ENCODE peak calls at places on chromosomes 1 and 21, in four cellular contexts. S is fibroblast of mammary gland, G is cardiac fibroblast, E is astrocyte of the spinal cord. R is an unnamed sample.

GRCh38 chr21:32592929-32593502 is 7.7 kb upstream of the TCP10L start:
- DNase-seq in E (no peak), S (no peak), G (no peak), R (no peak)

GRCh38 chr1:70536708-70537398 is 125.8 kb downstream of the CTH start:
- DNase-seq in G (no peak), E (no peak), S (no peak), R (no peak)

GRCh38 chr1:198387587-198387986 is 152.9 kb downstream of the ATP6V1G3 start:
- DNase-seq in S (no peak), G (peak), E (peak), R (no peak)

GRCh38 chr1:16905112-16905855 is 9.5 kb downstream of the RNU1-2 start:
- DNase-seq in G (peak), E (peak), S (peak), R (peak)

GRCh38 chr1:41661428-41662060 is 177.1 kb upstream of the EDN2 start:
- DNase-seq in G (no peak), S (no peak), E (no peak), R (no peak)

GRCh38 chr1:31955917-31956736 is 18.0 kb upstream of the PTP4A2 start:
- DNase-seq in E (peak), G (peak), S (peak), R (peak)

GRCh38 chr1:32883338-32883737 is 3.0 kb upstream of the HPCA start:
- DNase-seq in G (no peak), S (no peak), E (no peak), R (no peak)

GRCh38 chr1:201145132-201145531 is 9.1 kb downstream of the TMEM9 start:
- DNase-seq in E (no peak), S (no peak), G (no peak), R (no peak)

GRCh38 chr1:160129046-160129445 is 13.5 kb downstream of the ATP1A2 start:
- DNase-seq in E (peak), S (peak), G (no peak), R (no peak)

GRCh38 chr1:150981177-150981804 is 801 bp upstream of the ANXA9 start:
- DNase-seq in S (no peak), G (no peak), E (no peak), R (no peak)

GRCh38 chr1:160850993-160851392 is 11.7 kb downstream of the CD244 start:
- DNase-seq in G (no peak), E (no peak), S (no peak), R (no peak)

GRCh38 chr1:172125812-172126430 is 284.6 kb downstream of the DNM3 start:
- DNase-seq in G (no peak), E (no peak), S (no peak), R (no peak)

DNA sequence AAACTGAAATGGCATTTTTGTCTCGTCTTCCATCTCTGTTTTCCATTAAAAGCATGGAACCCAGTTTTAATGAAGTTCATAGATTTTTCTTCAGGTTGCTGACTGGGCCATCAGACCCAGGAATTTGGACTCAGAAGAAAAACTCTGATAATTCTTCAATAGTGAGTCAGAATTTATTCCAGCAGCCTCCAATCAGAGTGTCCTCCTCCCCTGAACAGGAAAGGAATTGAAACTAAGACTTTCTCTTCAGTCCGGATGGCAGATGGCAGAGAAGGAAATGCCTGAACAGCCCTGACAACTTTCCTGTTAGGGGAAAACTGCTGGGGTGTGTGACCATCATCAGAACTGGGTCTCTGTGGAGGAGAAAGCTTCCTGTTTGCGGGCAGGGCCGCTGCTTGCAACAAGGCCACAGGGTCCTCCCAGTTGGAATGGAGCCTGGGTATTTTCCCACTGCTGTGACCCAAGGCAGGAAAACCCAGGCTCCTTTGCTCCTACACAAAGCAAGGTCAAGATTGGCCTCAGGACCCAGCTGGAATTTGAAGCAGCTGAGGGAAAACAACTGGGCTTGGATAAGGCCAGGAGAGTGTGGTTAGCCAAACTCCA is 20.7 kb downstream of the CD34 start:
- DNase-seq in G (peak), E (peak), S (peak), R (peak)
- H3K4me3 ChIP-seq in G (no peak), E (no peak), S (no peak), R (no peak)

DNA sequence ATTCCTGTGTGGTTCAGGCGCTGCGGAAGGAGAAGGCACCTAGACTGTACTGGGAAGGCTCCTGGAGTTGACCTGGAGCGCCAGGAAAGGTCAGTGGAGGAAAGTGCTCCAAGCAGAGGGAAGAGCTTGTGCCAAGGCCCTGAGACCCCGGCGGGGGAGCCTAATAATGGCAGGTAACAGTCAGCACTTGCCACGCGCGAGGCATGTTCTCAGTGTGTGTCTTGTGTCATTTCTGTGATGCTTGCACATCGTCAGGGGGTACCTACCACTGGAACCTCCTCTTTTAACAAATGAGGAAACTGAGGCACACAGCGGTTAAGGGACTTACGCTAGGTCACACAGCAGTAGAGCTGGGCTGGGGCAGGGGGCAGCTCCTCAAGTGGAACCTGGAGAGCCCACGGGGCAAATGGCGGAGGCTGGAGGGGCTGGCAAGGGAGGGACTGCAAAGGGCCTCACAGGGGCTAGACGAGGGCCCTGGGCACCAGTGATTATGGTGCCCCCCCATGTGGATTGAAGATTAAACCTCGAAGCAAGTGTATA is 976 bp upstream of the BMP8B start:
- DNase-seq in S (no peak), G (no peak), E (no peak), R (no peak)
- H3K4me3 ChIP-seq in S (no peak), G (no peak), E (no peak), R (peak)

DNA sequence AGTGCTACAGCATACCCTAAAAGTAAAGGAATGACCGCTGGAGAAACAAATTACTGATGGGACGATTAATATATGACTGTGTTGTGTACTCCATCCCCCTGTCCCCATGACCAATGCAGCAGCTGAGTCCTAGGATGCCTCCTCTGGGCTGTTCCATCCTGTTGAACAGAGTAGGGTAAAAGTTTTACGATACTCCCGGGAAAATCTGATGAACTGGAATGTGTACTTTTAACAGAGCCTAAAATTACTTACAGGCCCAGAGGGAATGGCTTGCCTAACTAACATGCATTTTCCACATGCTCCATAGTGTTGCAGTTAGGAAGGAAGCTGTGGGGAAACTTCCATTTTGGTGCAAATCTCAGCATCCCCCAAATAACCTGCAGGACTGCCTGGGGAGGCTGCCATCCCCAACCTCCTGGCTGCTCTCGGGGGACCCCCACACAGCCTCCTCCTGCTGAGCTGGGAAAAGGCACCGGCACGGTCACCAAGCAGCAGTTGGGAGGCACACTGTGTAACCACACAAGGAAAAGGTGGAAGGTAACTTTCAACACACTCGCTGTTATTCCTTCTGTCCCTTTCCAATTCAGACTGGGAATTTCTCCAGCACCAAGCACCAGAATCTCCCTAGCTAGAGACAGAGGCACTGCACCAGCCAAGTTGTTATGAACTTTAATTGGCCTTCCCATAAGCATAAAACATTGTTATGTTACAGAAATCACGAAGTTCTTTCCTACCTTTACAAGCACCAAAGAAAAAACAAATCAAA is 97.2 kb downstream of the BCAR3 start:
- DNase-seq in S (peak), G (peak), E (no peak), R (no peak)
- H3K4me3 ChIP-seq in S (no peak), G (no peak), E (no peak), R (no peak)

GRCh38 chr1:155005076-155005971 is 2.7 kb downstream of the ZBTB7B start:
- DNase-seq in E (no peak), G (peak), S (no peak), R (peak)
- H3K4me3 ChIP-seq in E (no peak), G (no peak), S (no peak), R (no peak)

DNA sequence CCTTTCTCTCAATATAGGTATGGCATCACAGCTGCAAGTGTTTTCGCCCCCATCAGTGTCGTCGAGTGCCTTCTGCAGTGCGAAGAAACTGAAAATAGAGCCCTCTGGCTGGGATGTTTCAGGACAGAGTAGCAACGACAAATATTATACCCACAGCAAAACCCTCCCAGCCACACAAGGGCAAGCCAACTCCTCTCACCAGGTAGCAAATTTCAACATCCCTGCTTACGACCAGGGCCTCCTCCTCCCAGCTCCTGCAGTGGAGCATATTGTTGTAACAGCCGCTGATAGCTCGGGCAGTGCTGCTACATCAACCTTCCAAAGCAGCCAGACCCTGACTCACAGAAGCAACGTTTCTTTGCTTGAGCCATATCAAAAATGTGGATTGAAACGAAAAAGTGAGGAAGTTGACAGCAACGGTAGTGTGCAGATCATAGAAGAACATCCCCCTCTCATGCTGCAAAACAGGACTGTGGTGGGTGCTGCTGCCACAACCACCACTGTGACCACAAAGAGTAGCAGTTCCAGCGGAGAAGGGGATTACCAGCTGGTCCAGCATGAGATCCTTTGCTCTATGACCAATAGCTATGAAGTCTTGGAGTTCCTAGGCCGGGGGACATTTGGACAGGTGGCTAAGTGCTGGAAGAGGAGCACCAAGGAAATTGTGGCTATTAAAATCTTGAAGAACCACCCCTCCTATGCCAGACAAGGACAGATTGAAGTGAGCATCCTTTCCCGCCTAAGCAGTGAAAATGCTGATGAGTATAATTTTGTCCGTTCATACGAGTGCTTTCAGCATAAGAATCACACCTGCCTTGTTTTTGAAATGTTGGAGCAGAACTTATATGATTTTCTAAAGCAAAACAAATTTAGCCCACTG is 11.5 kb downstream of the HIPK1 start:
- DNase-seq in S (no peak), E (no peak), G (no peak), R (no peak)
- H3K4me3 ChIP-seq in S (no peak), E (no peak), G (no peak), R (no peak)

DNA sequence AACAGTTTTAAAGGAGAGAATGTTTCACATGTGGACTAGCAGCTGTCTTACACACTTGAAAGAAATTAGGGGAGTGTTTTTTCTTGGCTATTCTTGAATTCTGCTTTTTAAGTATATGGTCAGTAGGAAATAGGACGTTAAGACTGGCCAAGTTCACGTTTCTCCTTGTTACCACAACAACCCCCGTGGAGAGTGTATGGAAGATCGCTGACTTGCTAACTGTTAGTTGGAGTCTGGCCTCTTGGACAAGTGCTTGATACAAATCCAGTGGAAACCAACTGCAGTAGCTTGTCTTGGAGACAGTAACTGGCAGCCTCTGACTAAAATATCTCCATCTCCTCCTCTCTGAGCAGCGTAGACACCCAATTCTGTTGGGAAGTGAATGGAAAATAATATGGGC is 3.8 kb upstream of the NFIA start:
- DNase-seq in S (no peak), G (peak), E (peak), R (no peak)
- H3K4me3 ChIP-seq in S (peak), G (peak), E (peak), R (no peak)